ENCODE peak calls at places on chromosomes 11 and 22, in four cellular contexts. U is NB4, G is T-helper 2 cell, W is ecto neural progenitor cell. E is an unnamed sample.

GRCh38 chr11:6437993-6438392 is 2.8 kb downstream of the HPX start:
- DNase-seq in U (peak; percentile 33), W (no peak), G (peak; percentile 79), E (no peak)

GRCh38 chr11:72784662-72785061 is 9.2 kb downstream of the STARD10 start:
- DNase-seq in W (no peak), U (no peak), G (no peak), E (no peak)

GRCh38 chr22:30457964-30458363 is 13.9 kb downstream of the SEC14L3 start:
- DNase-seq in G (no peak), U (no peak), W (no peak), E (no peak)

GRCh38 chr22:29625090-29625825 is 21.8 kb downstream of the NF2 start:
- DNase-seq in W (no peak), G (peak; percentile 70), U (peak; percentile 63), E (no peak)

GRCh38 chr11:102780491-102780918 is at the start of gene MMP10:
- DNase-seq in G (no peak), U (peak; percentile 11), W (no peak), E (peak; percentile 66)

GRCh38 chr11:34379081-34379480 is 21.3 kb upstream of the ABTB2 start:
- DNase-seq in W (no peak), G (no peak), U (peak; percentile 89), E (no peak)

GRCh38 chr11:102589047-102589459 is 36.1 kb downstream of the MMP20 start:
- DNase-seq in G (peak; percentile 37), U (peak; percentile 61), W (no peak), E (no peak)

GRCh38 chr11:35662649-35663407 is at the start of gene TRIM44:
- DNase-seq in W (peak; percentile 76), U (peak; percentile 85), G (peak; percentile 92), E (peak; percentile 20)

GRCh38 chr11:63892233-63892632 is 24.7 kb downstream of the RCOR2 start:
- DNase-seq in U (peak; percentile 68), W (no peak), G (peak; percentile 48), E (no peak)

GRCh38 chr22:43239102-43239875 is 52.4 kb upstream of the TTLL12 start:
- DNase-seq in W (no peak), U (no peak), G (no peak), E (no peak)

GRCh38 chr22:32466496-32466895 is 2.2 kb upstream of the BPIFC start:
- DNase-seq in G (no peak), U (no peak), W (no peak), E (no peak)

GRCh38 chr22:42949159-42949558 is 65.8 kb downstream of the PACSIN2 start:
- DNase-seq in W (no peak), U (no peak), G (no peak), E (no peak)

GRCh38 chr11:75399344-75400109 is at the start of gene RPS3:
- DNase-seq in W (peak; percentile 92), G (peak; percentile 94), U (peak; percentile 96), E (peak; percentile 48)

GRCh38 chr11:115202061-115202460 is 302.2 kb downstream of the CADM1 start:
- DNase-seq in U (no peak), W (no peak), G (no peak), E (no peak)

GRCh38 chr11:7449196-7449840 is 36.0 kb upstream of the OLFML1 start:
- DNase-seq in G (no peak), U (peak; percentile 20), W (no peak), E (no peak)

GRCh38 chr11:120112174-120112796 is 25.6 kb downstream of the TRIM29 start:
- DNase-seq in W (no peak), U (no peak), G (no peak), E (no peak)

GRCh38 chr11:68741536-68741935 is 9.8 kb downstream of the TESMIN start:
- DNase-seq in U (no peak), G (no peak), W (peak; percentile 22), E (no peak)

GRCh38 chr22:43090130-43090789 is 1.1 kb upstream of the TTLL1 start:
- DNase-seq in W (no peak), U (peak; percentile 88), G (peak; percentile 81), E (peak; percentile 66)